ENCODE peak calls at places on chromosomes 2 and 18, in ten cellular contexts. C is neural progenitor cell; T is CD4-positive, alpha-beta T cell; Z is amniotic stem cell; P is hippocampal formation; S is Kasumi-1; M is activated CD8-positive, alpha-beta memory T cell treated with anti-CD3 and anti-CD28 coated beads for 24 hours; Y is hepatocyte; N is GM04504; J is EL. A is an unnamed sample.

GRCh38 chr2:124112966-124113365 is 87.9 kb downstream of the CNTNAP5 start:
- DNase-seq in C (no peak), T (no peak), Z (no peak), P (no peak), S (no peak), M (no peak), Y (no peak), N (peak), J (no peak), A (no peak)

GRCh38 chr2:166424841-166425240 is 49.1 kb upstream of the SCN9A start:
- DNase-seq in C (no peak), T (no peak), Z (no peak), P (no peak), S (no peak), M (no peak), Y (no peak), N (no peak), J (no peak), A (no peak)

GRCh38 chr2:96404446-96405373 is 69.1 kb downstream of the NCAPH start:
- DNase-seq in C (no peak), T (no peak), Z (no peak), P (no peak), S (no peak), M (peak), Y (no peak), N (no peak), J (no peak), A (peak)

GRCh38 chr2:102106133-102106556 is 36.4 kb upstream of the IL1R1 start:
- DNase-seq in C (no peak), T (no peak), Z (no peak), P (no peak), S (no peak), M (no peak), Y (no peak), N (no peak), J (no peak), A (no peak)

GRCh38 chr18:55552498-55553189 is 35.3 kb downstream of the TCF4 start:
- DNase-seq in C (no peak), T (no peak), Z (no peak), P (no peak), S (no peak), M (no peak), Y (no peak), N (no peak), J (no peak), A (no peak)

GRCh38 chr2:33709986-33710385 is 110.9 kb upstream of the FAM98A start:
- DNase-seq in C (peak), T (no peak), Z (no peak), P (no peak), S (no peak), M (no peak), Y (no peak), N (no peak), J (no peak), A (no peak)

GRCh38 chr2:69386789-69387734 is at the start of gene GFPT1:
- DNase-seq in C (peak), T (peak), Z (peak), P (peak), S (peak), M (peak), Y (peak), N (peak), J (peak), A (peak)

GRCh38 chr2:228245601-228246000 is 64.1 kb upstream of the SPHKAP start:
- DNase-seq in C (no peak), T (no peak), Z (no peak), P (no peak), S (no peak), M (no peak), Y (no peak), N (no peak), J (no peak), A (no peak)

GRCh38 chr2:1830936-1831616 is 86.8 kb upstream of the PXDN start:
- DNase-seq in C (no peak), T (no peak), Z (no peak), P (no peak), S (no peak), M (no peak), Y (peak), N (no peak), J (peak), A (no peak)

GRCh38 chr2:26355038-26355995 is 8.7 kb upstream of the ADGRF3 start:
- DNase-seq in C (no peak), T (no peak), Z (peak), P (no peak), S (peak), M (no peak), Y (peak), N (no peak), J (peak), A (no peak)

GRCh38 chr2:21820271-21820670 is 696.5 kb downstream of the TDRD15 start:
- DNase-seq in C (no peak), T (no peak), Z (no peak), P (no peak), S (no peak), M (no peak), Y (no peak), N (no peak), J (peak), A (no peak)

GRCh38 chr2:85545780-85546240 is 6.8 kb downstream of the MAT2A start:
- DNase-seq in C (no peak), T (no peak), Z (no peak), P (no peak), S (no peak), M (no peak), Y (no peak), N (no peak), J (peak), A (no peak)

GRCh38 chr2:235055891-235056516 is 104.2 kb downstream of the SH3BP4 start:
- DNase-seq in C (peak), T (no peak), Z (no peak), P (no peak), S (no peak), M (no peak), Y (peak), N (no peak), J (peak), A (no peak)